ENCODE peak calls at places on chromosomes 12 and 14, in nine cellular contexts. A is adipocyte; S is GM23338; M is left lung; K is GM23248; H is fibroblast of lung; Q is naive thymus-derived CD4-positive, alpha-beta T cell; J is ovary; R is NT2/D1. X is an unnamed sample. For H3K4me1, the result is how much of the 10 kb centered on the place peaks cover.

GRCh38 chr12:12221560-12221959 is 45.3 kb downstream of the LRP6 start:
- DNase-seq in A (no peak), S (no peak), M (no peak), K (no peak), H (no peak), Q (no peak), J (no peak), R (no peak), X (no peak)

GRCh38 chr14:85587152-85587697 is 57.3 kb downstream of the FLRT2 start:
- DNase-seq in A (peak), S (no peak), M (no peak), K (peak), H (peak), Q (no peak), J (no peak), R (no peak), X (no peak)

GRCh38 chr12:123150273-123150803 is 552 bp downstream of the PITPNM2 start:
- DNase-seq in A (no peak), S (peak), M (no peak), K (no peak), H (no peak), Q (no peak), J (peak), R (no peak), X (no peak)

GRCh38 chr12:86663691-86664090 is 407.5 kb upstream of the MGAT4C start:
- DNase-seq in A (peak), S (no peak), M (no peak), K (no peak), H (peak), Q (no peak), J (no peak), R (no peak), X (no peak)

GRCh38 chr12:51922762-51923505 is 15.6 kb downstream of the ACVRL1 start:
- DNase-seq in A (peak), S (peak), M (peak), K (peak), H (peak), Q (no peak), J (no peak), R (no peak), X (no peak)

GRCh38 chr12:3236345-3237153 is 159.4 kb downstream of the TSPAN9 start:
- DNase-seq in A (peak), S (peak), M (no peak), K (peak), H (peak), Q (no peak), J (no peak), R (peak), X (no peak)

GRCh38 chr14:92677955-92678354 is 70.5 kb downstream of the LGMN start:
- DNase-seq in A (no peak), S (no peak), M (peak), K (no peak), H (no peak), Q (no peak), J (no peak), R (no peak), X (no peak)

GRCh38 chr12:67748761-67749075 is 100.2 kb downstream of the DYRK2 start:
- DNase-seq in A (no peak), S (no peak), M (no peak), K (peak), H (no peak), Q (no peak), J (no peak), R (no peak), X (no peak)

GRCh38 chr12:19316420-19316819 is 122.9 kb upstream of the AEBP2 start:
- DNase-seq in A (peak), S (no peak), M (no peak), K (peak), H (peak), Q (no peak), J (no peak), R (no peak), X (no peak)

GRCh38 chr12:78870539-78870938 is 6.0 kb downstream of the SYT1 start:
- DNase-seq in A (no peak), S (peak), M (no peak), K (no peak), H (no peak), Q (no peak), J (no peak), R (no peak), X (no peak)

GRCh38 chr14:54291491-54292191 is 105.2 kb upstream of the CDKN3 start:
- DNase-seq in A (no peak), S (peak), M (no peak), K (no peak), H (peak), Q (no peak), J (no peak), R (peak), X (no peak)

GRCh38 chr12:114628199-114628598 is 55.8 kb downstream of the TBX3 start:
- DNase-seq in A (no peak), S (no peak), M (no peak), K (no peak), H (no peak), Q (no peak), J (no peak), R (peak), X (no peak)

GRCh38 chr12:51368640-51369517 is 22.3 kb downstream of the GALNT6 start:
- DNase-seq in A (no peak), S (peak), M (peak), K (no peak), H (peak), Q (peak), J (no peak), R (no peak), X (peak)

GRCh38 chr12:10362325-10362724 is 27.5 kb downstream of the KLRK1 start:
- DNase-seq in A (no peak), S (no peak), M (no peak), K (no peak), H (no peak), Q (no peak), J (no peak), R (no peak), X (no peak)

GRCh38 chr14:35534130-35534883 is at the start of gene INSM2:
- DNase-seq in A (no peak), S (peak), M (no peak), K (peak), H (no peak), Q (no peak), J (no peak), R (no peak), X (no peak)

GRCh38 chr12:58959639-58960300 is 39.5 kb upstream of the LRIG3 start:
- DNase-seq in A (no peak), S (no peak), M (no peak), K (no peak), H (peak), Q (no peak), J (no peak), R (no peak), X (no peak)

GRCh38 chr12:14366211-14366762 is 805 bp downstream of the ATF7IP start:
- DNase-seq in A (peak), S (no peak), M (no peak), K (peak), H (peak), Q (no peak), J (no peak), R (peak), X (peak)

DNA sequence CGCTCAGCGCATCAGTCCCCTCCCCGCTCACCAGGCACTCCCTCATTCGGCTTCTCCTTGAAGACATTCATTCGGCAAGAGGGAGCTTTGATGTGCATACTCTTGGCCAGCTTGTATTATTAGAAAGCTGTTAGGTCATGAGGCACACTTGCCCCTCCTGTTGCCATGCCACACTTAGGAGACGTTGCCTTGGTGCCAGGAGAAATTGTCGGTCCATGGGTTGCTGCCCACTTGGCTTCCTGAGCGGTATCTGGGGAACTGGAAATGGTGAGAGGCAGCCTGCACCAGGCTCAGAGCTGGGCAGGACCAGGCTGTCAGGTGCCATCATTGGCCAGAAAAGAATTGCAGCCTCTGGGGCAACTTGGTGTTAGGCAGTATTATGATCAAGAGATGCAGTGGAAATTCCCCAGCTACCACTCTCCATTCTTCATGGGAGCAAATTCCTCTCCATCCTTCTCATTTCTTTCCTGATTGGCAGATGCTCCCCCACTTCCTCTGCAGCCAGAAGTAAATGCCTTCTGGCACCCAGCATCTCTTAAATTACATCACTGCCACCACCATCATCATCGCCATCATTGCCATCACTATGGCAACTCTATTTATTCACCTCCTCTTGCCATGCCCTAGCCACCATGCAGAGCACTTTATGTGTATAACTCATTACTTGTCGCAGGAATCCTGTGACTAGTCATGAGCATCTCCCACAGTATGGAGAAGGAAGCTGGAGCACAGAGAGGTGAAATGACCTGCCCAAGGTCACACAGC is 12.4 kb downstream of the CABP1 start:
- DNase-seq in A (no peak), S (no peak), M (no peak), K (no peak), H (no peak), Q (no peak), J (no peak), R (no peak), X (no peak)
- H3K4me3 ChIP-seq in A (no peak), S (no peak), M (no peak), K (no peak), H (no peak), Q (no peak), J (no peak), R (no peak), X (no peak)

GRCh38 chr12:111154180-111154579 is 214.7 kb downstream of the PHETA1 start:
- DNase-seq in A (no peak), S (peak), M (no peak), K (peak), H (no peak), Q (no peak), J (no peak), R (no peak), X (no peak)
- H3K4me1 ChIP-seq in A (under half), S (under half), M (under half), K (under half), H (under half), Q (under half), J (under half), R (under half), X (under half)

GRCh38 chr12:21860128-21860527 is 81.1 kb downstream of the ABCC9 start:
- DNase-seq in A (no peak), S (no peak), M (no peak), K (no peak), H (no peak), Q (no peak), J (no peak), R (no peak), X (no peak)
- H3K4me3 ChIP-seq in A (no peak), S (no peak), M (no peak), K (no peak), H (no peak), Q (no peak), J (no peak), R (no peak), X (no peak)

DNA sequence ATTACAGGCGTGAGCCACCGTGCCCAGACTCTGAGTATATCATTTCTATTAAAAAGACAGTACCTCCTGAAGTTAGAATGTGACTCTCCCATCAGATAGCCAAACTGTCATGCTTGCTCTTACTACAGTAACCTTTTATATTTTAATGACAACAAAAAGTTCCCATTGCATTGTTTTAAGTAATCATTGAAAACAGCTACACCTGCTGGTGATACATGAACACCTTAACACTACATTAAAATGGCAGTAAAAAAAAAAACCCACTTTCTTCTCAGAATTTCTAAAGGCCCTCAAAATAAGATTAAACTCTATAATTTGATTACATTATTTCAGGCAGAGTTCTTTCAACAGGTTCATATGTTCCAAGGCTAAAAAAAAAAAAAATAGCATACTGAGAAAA is 76.7 kb downstream of the SH2B3 start:
- DNase-seq in A (no peak), S (peak), M (no peak), K (peak), H (no peak), Q (no peak), J (no peak), R (no peak), X (no peak)
- H3K4me1 ChIP-seq in A (under half), S (under half), M (under half), K (under half), H (under half), Q (under half), J (under half), R (under half), X (under half)

DNA sequence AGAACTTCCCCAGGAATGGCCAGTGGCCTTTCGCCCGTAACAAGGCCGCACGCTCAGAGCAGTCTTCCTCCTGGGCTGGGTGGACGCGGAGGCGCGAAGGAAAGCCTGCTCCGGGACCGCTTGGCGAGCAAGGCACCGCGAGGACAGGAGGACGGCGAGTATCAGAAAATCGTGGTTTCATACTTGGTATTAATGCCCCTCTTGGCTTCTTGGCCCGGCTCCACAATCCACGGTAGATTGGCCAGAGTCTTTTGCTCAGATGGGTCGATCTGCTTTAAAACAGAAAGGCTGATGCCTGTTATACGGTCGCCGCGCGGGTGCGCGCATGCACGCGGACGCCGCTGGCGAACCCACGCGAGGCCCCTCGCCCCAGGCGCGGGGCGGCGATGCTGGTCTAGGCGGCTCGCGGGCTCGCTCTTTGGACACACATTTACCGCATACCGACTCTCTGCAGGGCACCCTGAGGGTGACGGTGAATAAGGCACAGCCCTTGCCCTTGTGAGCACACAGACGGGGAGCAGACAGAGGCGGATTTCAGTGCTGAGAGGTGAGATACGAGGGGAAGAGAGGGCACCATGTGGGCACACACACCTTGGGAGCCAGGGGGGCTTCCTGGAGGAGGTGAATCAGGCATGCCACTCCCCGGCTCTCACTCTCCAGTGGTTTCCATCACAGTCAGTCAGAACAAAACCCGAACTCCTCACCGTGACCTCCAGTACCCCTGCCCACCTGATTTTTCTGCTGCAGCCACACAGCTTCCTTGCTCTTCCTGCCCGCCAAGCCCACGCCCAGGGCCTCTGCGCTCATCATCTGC is 100.7 kb downstream of the APAF1 start:
- DNase-seq in A (peak), S (peak), M (no peak), K (peak), H (no peak), Q (no peak), J (peak), R (no peak), X (no peak)
- H3K4me3 ChIP-seq in A (peak), S (peak), M (peak), K (peak), H (peak), Q (peak), J (peak), R (peak), X (peak)

DNA sequence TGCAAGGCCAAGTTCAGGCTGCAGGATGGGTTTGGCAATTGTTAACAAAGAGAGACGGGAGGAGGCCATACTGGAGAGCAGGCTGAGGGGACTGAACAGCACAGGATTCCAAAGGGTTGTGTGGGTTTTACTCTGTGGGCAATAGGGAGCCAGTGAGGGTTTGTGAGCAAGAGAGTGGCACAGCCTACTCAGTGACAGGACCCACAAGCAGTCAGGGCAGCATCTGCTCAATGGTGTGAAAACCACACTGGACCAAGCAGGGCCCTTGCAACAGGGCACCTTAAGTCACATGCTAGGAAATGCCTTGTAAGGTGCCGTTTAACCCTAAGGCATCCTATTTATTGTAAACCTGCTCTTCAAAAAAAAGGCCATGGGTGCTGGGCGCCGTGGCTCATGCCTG is 22.0 kb downstream of the SYNE3 start:
- DNase-seq in A (no peak), S (no peak), M (no peak), K (no peak), H (no peak), Q (no peak), J (no peak), R (no peak), X (no peak)
- H3K4me1 ChIP-seq in A (half or more), S (under half), M (under half), K (under half), H (under half), Q (under half), J (under half), R (under half), X (under half)